ENCODE peak calls at places on chromosomes 16 and 17, in nine cellular contexts. One of them, this sample, is unnamed.

GRCh38 chr16:414395-415169 is 10.9 kb upstream of the RAB11FIP3 start:
- DNase-seq in brain microvascular endothelial cell: no peak
- DNase-seq in left lung: no peak
- DNase-seq in fibroblast of pulmonary artery: no peak
- DNase-seq in fibroblast of mammary gland: no peak
- DNase-seq in GM12865: no peak
- DNase-seq in fibroblast of lung: no peak
- DNase-seq in CD8-positive, alpha-beta memory T cell: no peak
- DNase-seq in cardiac fibroblast: peak; percentile 10
- DNase-seq in this sample: no peak

GRCh38 chr17:62892870-62893338 is 73.1 kb upstream of the TANC2 start:
- DNase-seq in brain microvascular endothelial cell: peak; percentile 66
- DNase-seq in left lung: peak; percentile 80
- DNase-seq in fibroblast of pulmonary artery: peak; percentile 87
- DNase-seq in fibroblast of mammary gland: peak; percentile 86
- DNase-seq in GM12865: peak; percentile 4
- DNase-seq in fibroblast of lung: peak; percentile 91
- DNase-seq in CD8-positive, alpha-beta memory T cell: no peak
- DNase-seq in cardiac fibroblast: peak; percentile 95
- DNase-seq in this sample: peak; percentile 82

GRCh38 chr17:33697557-33697956 is 404.5 kb upstream of the ASIC2 start:
- DNase-seq in brain microvascular endothelial cell: no peak
- DNase-seq in left lung: no peak
- DNase-seq in fibroblast of pulmonary artery: no peak
- DNase-seq in fibroblast of mammary gland: no peak
- DNase-seq in GM12865: no peak
- DNase-seq in fibroblast of lung: no peak
- DNase-seq in CD8-positive, alpha-beta memory T cell: no peak
- DNase-seq in cardiac fibroblast: no peak
- DNase-seq in this sample: no peak

GRCh38 chr17:7404737-7405412 is 978 bp upstream of the TMEM256 start:
- DNase-seq in brain microvascular endothelial cell: peak; percentile 32
- DNase-seq in left lung: no peak
- DNase-seq in fibroblast of pulmonary artery: peak; percentile 20
- DNase-seq in fibroblast of mammary gland: peak; percentile 21
- DNase-seq in GM12865: no peak
- DNase-seq in fibroblast of lung: no peak
- DNase-seq in CD8-positive, alpha-beta memory T cell: peak; percentile 73
- DNase-seq in cardiac fibroblast: no peak
- DNase-seq in this sample: no peak

GRCh38 chr17:77566151-77566550 is 392.4 kb upstream of the TNRC6C start:
- DNase-seq in brain microvascular endothelial cell: no peak
- DNase-seq in left lung: peak; percentile 5
- DNase-seq in fibroblast of pulmonary artery: no peak
- DNase-seq in fibroblast of mammary gland: no peak
- DNase-seq in GM12865: no peak
- DNase-seq in fibroblast of lung: no peak
- DNase-seq in CD8-positive, alpha-beta memory T cell: no peak
- DNase-seq in cardiac fibroblast: no peak
- DNase-seq in this sample: no peak

GRCh38 chr16:66905633-66906539 is 12.8 kb downstream of the CDH16 start:
- DNase-seq in brain microvascular endothelial cell: no peak
- DNase-seq in left lung: no peak
- DNase-seq in fibroblast of pulmonary artery: no peak
- DNase-seq in fibroblast of mammary gland: no peak
- DNase-seq in GM12865: peak; percentile 55
- DNase-seq in fibroblast of lung: no peak
- DNase-seq in CD8-positive, alpha-beta memory T cell: no peak
- DNase-seq in cardiac fibroblast: no peak
- DNase-seq in this sample: no peak

GRCh38 chr16:3235856-3236669 is 1.1 kb upstream of the ZNF200 start:
- DNase-seq in brain microvascular endothelial cell: no peak
- DNase-seq in left lung: peak; percentile 73
- DNase-seq in fibroblast of pulmonary artery: no peak
- DNase-seq in fibroblast of mammary gland: no peak
- DNase-seq in GM12865: no peak
- DNase-seq in fibroblast of lung: no peak
- DNase-seq in CD8-positive, alpha-beta memory T cell: peak; percentile 24
- DNase-seq in cardiac fibroblast: no peak
- DNase-seq in this sample: no peak

GRCh38 chr17:83203073-83203471 is 123.7 kb downstream of the METRNL start:
- DNase-seq in brain microvascular endothelial cell: peak; percentile 97
- DNase-seq in left lung: peak; percentile 82
- DNase-seq in fibroblast of pulmonary artery: peak; percentile 86
- DNase-seq in fibroblast of mammary gland: peak; percentile 99
- DNase-seq in GM12865: no peak
- DNase-seq in fibroblast of lung: peak; percentile 91
- DNase-seq in CD8-positive, alpha-beta memory T cell: no peak
- DNase-seq in cardiac fibroblast: peak; percentile 98
- DNase-seq in this sample: peak; percentile 87

GRCh38 chr17:76511562-76512365 is 10.5 kb upstream of the RHBDF2 start:
- DNase-seq in brain microvascular endothelial cell: no peak
- DNase-seq in left lung: no peak
- DNase-seq in fibroblast of pulmonary artery: peak; percentile 52
- DNase-seq in fibroblast of mammary gland: no peak
- DNase-seq in GM12865: no peak
- DNase-seq in fibroblast of lung: no peak
- DNase-seq in CD8-positive, alpha-beta memory T cell: no peak
- DNase-seq in cardiac fibroblast: no peak
- DNase-seq in this sample: no peak

GRCh38 chr17:17155568-17155967 is 50.6 kb downstream of the PLD6 start:
- DNase-seq in brain microvascular endothelial cell: no peak
- DNase-seq in left lung: no peak
- DNase-seq in fibroblast of pulmonary artery: no peak
- DNase-seq in fibroblast of mammary gland: no peak
- DNase-seq in GM12865: no peak
- DNase-seq in fibroblast of lung: no peak
- DNase-seq in CD8-positive, alpha-beta memory T cell: no peak
- DNase-seq in cardiac fibroblast: no peak
- DNase-seq in this sample: no peak

GRCh38 chr16:57886427-57886826 is 84.1 kb upstream of the KIFC3 start:
- DNase-seq in brain microvascular endothelial cell: no peak
- DNase-seq in left lung: no peak
- DNase-seq in fibroblast of pulmonary artery: no peak
- DNase-seq in fibroblast of mammary gland: no peak
- DNase-seq in GM12865: no peak
- DNase-seq in fibroblast of lung: no peak
- DNase-seq in CD8-positive, alpha-beta memory T cell: no peak
- DNase-seq in cardiac fibroblast: no peak
- DNase-seq in this sample: no peak

GRCh38 chr16:85918436-85918835 is 19.5 kb downstream of the IRF8 start:
- DNase-seq in brain microvascular endothelial cell: no peak
- DNase-seq in left lung: no peak
- DNase-seq in fibroblast of pulmonary artery: no peak
- DNase-seq in fibroblast of mammary gland: no peak
- DNase-seq in GM12865: no peak
- DNase-seq in fibroblast of lung: no peak
- DNase-seq in CD8-positive, alpha-beta memory T cell: no peak
- DNase-seq in cardiac fibroblast: no peak
- DNase-seq in this sample: no peak

GRCh38 chr17:9241371-9241712 is 220.0 kb downstream of the NTN1 start:
- DNase-seq in brain microvascular endothelial cell: no peak
- DNase-seq in left lung: no peak
- DNase-seq in fibroblast of pulmonary artery: no peak
- DNase-seq in fibroblast of mammary gland: no peak
- DNase-seq in GM12865: no peak
- DNase-seq in fibroblast of lung: no peak
- DNase-seq in CD8-positive, alpha-beta memory T cell: no peak
- DNase-seq in cardiac fibroblast: no peak
- DNase-seq in this sample: no peak

GRCh38 chr17:7997186-7997585 is 5.2 kb upstream of the GUCY2D start:
- DNase-seq in brain microvascular endothelial cell: no peak
- DNase-seq in left lung: no peak
- DNase-seq in fibroblast of pulmonary artery: peak; percentile 51
- DNase-seq in fibroblast of mammary gland: no peak
- DNase-seq in GM12865: peak; percentile 49
- DNase-seq in fibroblast of lung: peak; percentile 26
- DNase-seq in CD8-positive, alpha-beta memory T cell: no peak
- DNase-seq in cardiac fibroblast: peak; percentile 56
- DNase-seq in this sample: no peak

DNA sequence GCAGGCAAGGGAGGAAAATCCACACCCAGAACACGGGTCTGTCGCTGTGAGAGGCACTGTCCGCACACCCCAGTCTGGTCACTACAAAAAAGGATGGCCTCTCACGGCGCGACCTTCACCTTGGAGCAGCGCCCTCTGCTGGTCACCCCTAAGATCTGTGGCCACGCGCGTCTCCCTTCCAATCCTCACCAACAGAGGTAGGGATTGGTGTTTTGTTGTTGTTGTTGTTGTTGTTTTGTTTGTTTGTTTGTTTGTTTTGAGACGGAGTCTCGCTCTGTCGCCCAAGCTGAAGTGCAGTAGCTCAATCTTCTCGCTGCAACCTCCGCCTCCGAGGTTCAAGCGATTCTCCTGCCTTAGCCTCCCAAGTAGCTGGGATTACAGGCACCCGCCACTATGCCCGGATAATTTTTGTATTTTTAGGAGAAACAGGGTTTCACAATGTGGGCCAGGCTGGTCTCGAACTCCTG is 15.0 kb upstream of the C17orf58 start:
- DNase-seq in brain microvascular endothelial cell: no peak
- DNase-seq in left lung: peak; percentile 55
- DNase-seq in fibroblast of pulmonary artery: peak; percentile 28
- DNase-seq in fibroblast of mammary gland: peak; percentile 40
- DNase-seq in GM12865: peak; percentile 69
- DNase-seq in fibroblast of lung: no peak
- DNase-seq in CD8-positive, alpha-beta memory T cell: peak; percentile 62
- DNase-seq in cardiac fibroblast: peak; percentile 46
- DNase-seq in this sample: no peak
- H3K4me3 ChIP-seq in brain microvascular endothelial cell: no peak overlapping the region
- H3K4me3 ChIP-seq in left lung: no peak overlapping the region
- H3K4me3 ChIP-seq in fibroblast of pulmonary artery: no peak overlapping the region
- H3K4me3 ChIP-seq in fibroblast of mammary gland: peak overlapping the region; percentile 12
- H3K4me3 ChIP-seq in GM12865: peak overlapping the region; percentile 24
- H3K4me3 ChIP-seq in fibroblast of lung: no peak overlapping the region
- H3K4me3 ChIP-seq in CD8-positive, alpha-beta memory T cell: peak overlapping the region; percentile 20
- H3K4me3 ChIP-seq in cardiac fibroblast: no peak overlapping the region
- H3K4me3 ChIP-seq in this sample: peak overlapping the region; percentile 18

GRCh38 chr16:49755716-49756115 is 100.2 kb downstream of the ZNF423 start:
- DNase-seq in brain microvascular endothelial cell: no peak
- DNase-seq in left lung: no peak
- DNase-seq in fibroblast of pulmonary artery: no peak
- DNase-seq in fibroblast of mammary gland: no peak
- DNase-seq in GM12865: no peak
- DNase-seq in fibroblast of lung: no peak
- DNase-seq in CD8-positive, alpha-beta memory T cell: no peak
- DNase-seq in cardiac fibroblast: no peak
- DNase-seq in this sample: no peak
- H3K4me3 ChIP-seq in brain microvascular endothelial cell: no peak overlapping the region
- H3K4me3 ChIP-seq in left lung: no peak overlapping the region
- H3K4me3 ChIP-seq in fibroblast of pulmonary artery: no peak overlapping the region
- H3K4me3 ChIP-seq in fibroblast of mammary gland: no peak overlapping the region
- H3K4me3 ChIP-seq in GM12865: no peak overlapping the region
- H3K4me3 ChIP-seq in fibroblast of lung: no peak overlapping the region
- H3K4me3 ChIP-seq in CD8-positive, alpha-beta memory T cell: no peak overlapping the region
- H3K4me3 ChIP-seq in cardiac fibroblast: no peak overlapping the region
- H3K4me3 ChIP-seq in this sample: no peak overlapping the region

DNA sequence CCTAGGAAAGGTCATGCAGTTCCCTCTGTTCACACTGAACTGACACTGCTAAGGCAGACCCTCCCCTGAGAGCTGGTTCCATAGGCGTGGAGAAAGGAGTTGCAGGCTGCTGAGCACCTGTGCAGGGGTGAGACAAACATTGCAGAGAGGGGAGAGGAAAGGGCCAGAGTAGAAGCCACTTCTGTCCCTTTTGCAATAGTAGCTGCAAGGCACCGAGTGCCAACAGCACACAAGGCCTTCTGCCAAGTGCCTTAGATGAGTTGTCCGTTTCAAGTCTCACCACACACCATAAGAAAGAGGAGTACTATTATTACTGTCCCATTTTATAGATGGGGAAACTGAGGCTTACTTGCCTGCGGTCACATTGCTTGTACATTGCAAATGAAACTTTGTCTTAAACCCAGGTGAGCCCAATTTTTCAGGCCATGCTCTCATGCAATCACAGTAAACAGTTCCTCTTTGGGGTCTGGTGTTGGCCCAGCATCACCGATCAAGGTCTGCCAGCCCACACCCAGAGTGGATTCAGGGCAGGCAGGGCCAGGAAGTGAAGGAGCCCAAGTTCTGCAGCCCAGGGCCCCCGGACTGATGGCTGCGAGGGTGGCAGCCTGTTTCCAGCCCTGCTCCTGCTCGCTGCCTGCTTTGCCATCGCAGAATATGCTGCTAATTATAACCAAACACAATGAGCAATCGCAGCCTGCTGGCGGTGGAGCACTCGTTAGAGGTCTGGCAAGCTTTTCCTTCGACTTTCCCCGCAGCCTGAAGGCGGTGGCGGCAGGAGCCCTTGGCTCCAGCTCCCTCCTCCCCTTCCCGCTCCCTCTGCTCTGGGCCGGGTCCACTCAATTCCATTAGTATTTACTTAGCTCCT is 36.8 kb upstream of the DYNLL2 start:
- DNase-seq in brain microvascular endothelial cell: no peak
- DNase-seq in left lung: no peak
- DNase-seq in fibroblast of pulmonary artery: no peak
- DNase-seq in fibroblast of mammary gland: no peak
- DNase-seq in GM12865: no peak
- DNase-seq in fibroblast of lung: no peak
- DNase-seq in CD8-positive, alpha-beta memory T cell: no peak
- DNase-seq in cardiac fibroblast: no peak
- DNase-seq in this sample: no peak
- H3K4me3 ChIP-seq in brain microvascular endothelial cell: no peak overlapping the region
- H3K4me3 ChIP-seq in left lung: no peak overlapping the region
- H3K4me3 ChIP-seq in fibroblast of pulmonary artery: no peak overlapping the region
- H3K4me3 ChIP-seq in fibroblast of mammary gland: no peak overlapping the region
- H3K4me3 ChIP-seq in GM12865: no peak overlapping the region
- H3K4me3 ChIP-seq in fibroblast of lung: no peak overlapping the region
- H3K4me3 ChIP-seq in CD8-positive, alpha-beta memory T cell: no peak overlapping the region
- H3K4me3 ChIP-seq in cardiac fibroblast: no peak overlapping the region
- H3K4me3 ChIP-seq in this sample: no peak overlapping the region

GRCh38 chr16:31132303-31132978 is 3.1 kb downstream of the PRSS8 start:
- DNase-seq in brain microvascular endothelial cell: no peak
- DNase-seq in left lung: no peak
- DNase-seq in fibroblast of pulmonary artery: no peak
- DNase-seq in fibroblast of mammary gland: no peak
- DNase-seq in GM12865: no peak
- DNase-seq in fibroblast of lung: no peak
- DNase-seq in CD8-positive, alpha-beta memory T cell: no peak
- DNase-seq in cardiac fibroblast: no peak
- DNase-seq in this sample: no peak

GRCh38 chr16:31131841-31132271 is 3.7 kb downstream of the PRSS8 start:
- DNase-seq in brain microvascular endothelial cell: no peak
- DNase-seq in left lung: no peak
- DNase-seq in fibroblast of pulmonary artery: no peak
- DNase-seq in fibroblast of mammary gland: no peak
- DNase-seq in GM12865: no peak
- DNase-seq in fibroblast of lung: no peak
- DNase-seq in CD8-positive, alpha-beta memory T cell: no peak
- DNase-seq in cardiac fibroblast: no peak
- DNase-seq in this sample: no peak

GRCh38 chr16:31134091-31134571 is 1.4 kb downstream of the PRSS8 start:
- DNase-seq in brain microvascular endothelial cell: no peak
- DNase-seq in left lung: no peak
- DNase-seq in fibroblast of pulmonary artery: no peak
- DNase-seq in fibroblast of mammary gland: peak; percentile 16
- DNase-seq in GM12865: no peak
- DNase-seq in fibroblast of lung: peak; percentile 32
- DNase-seq in CD8-positive, alpha-beta memory T cell: no peak
- DNase-seq in cardiac fibroblast: no peak
- DNase-seq in this sample: no peak

GRCh38 chr16:31131416-31131815 is 4.1 kb downstream of the PRSS8 start:
- DNase-seq in brain microvascular endothelial cell: no peak
- DNase-seq in left lung: no peak
- DNase-seq in fibroblast of pulmonary artery: no peak
- DNase-seq in fibroblast of mammary gland: no peak
- DNase-seq in GM12865: no peak
- DNase-seq in fibroblast of lung: no peak
- DNase-seq in CD8-positive, alpha-beta memory T cell: no peak
- DNase-seq in cardiac fibroblast: no peak
- DNase-seq in this sample: no peak

GRCh38 chr16:31132979-31133599 is 2.4 kb downstream of the PRSS8 start:
- DNase-seq in brain microvascular endothelial cell: no peak
- DNase-seq in left lung: no peak
- DNase-seq in fibroblast of pulmonary artery: no peak
- DNase-seq in fibroblast of mammary gland: no peak
- DNase-seq in GM12865: no peak
- DNase-seq in fibroblast of lung: no peak
- DNase-seq in CD8-positive, alpha-beta memory T cell: no peak
- DNase-seq in cardiac fibroblast: no peak
- DNase-seq in this sample: no peak
- H3K4me3 ChIP-seq in brain microvascular endothelial cell: no peak overlapping the region
- H3K4me3 ChIP-seq in left lung: peak overlapping the region; percentile 42
- H3K4me3 ChIP-seq in fibroblast of pulmonary artery: no peak overlapping the region
- H3K4me3 ChIP-seq in fibroblast of mammary gland: no peak overlapping the region
- H3K4me3 ChIP-seq in GM12865: no peak overlapping the region
- H3K4me3 ChIP-seq in fibroblast of lung: no peak overlapping the region
- H3K4me3 ChIP-seq in CD8-positive, alpha-beta memory T cell: no peak overlapping the region
- H3K4me3 ChIP-seq in cardiac fibroblast: no peak overlapping the region
- H3K4me3 ChIP-seq in this sample: no peak overlapping the region

This sample was measured in skeletal muscle cell.